ENCODE peak calls at places on chromosome 7, in seven cellular contexts. N is CD4-positive, alpha-beta T cell; G is hypothalamus; I is NCI-H345; P is AG09309; W is GM04504; V is activated naive CD4-positive, alpha-beta T cell. R is an unnamed sample.

GRCh38 chr7:25712500-25712899 is 439.5 kb upstream of the NFE2L3 start:
- DNase-seq in W (no peak), V (no peak), N (no peak), G (no peak), I (no peak), P (no peak), R (no peak)

GRCh38 chr7:104625956-104626355 is 297.6 kb downstream of the LHFPL3 start:
- DNase-seq in N (no peak), G (no peak), W (no peak), I (no peak), P (no peak), V (no peak), R (no peak)

GRCh38 chr7:111752022-111752582 is 189.8 kb upstream of the IMMP2L start:
- DNase-seq in W (no peak), I (peak; percentile 56), P (no peak), G (peak; percentile 58), V (peak; percentile 2), N (peak; percentile 12), R (no peak)

GRCh38 chr7:1853619-1854520 is 183.8 kb downstream of the ELFN1 start:
- DNase-seq in P (no peak), V (no peak), G (no peak), W (no peak), I (no peak), N (no peak), R (no peak)

GRCh38 chr7:36315309-36315948 is 74.2 kb upstream of the ANLN start:
- DNase-seq in W (no peak), N (no peak), P (no peak), G (no peak), I (no peak), V (no peak), R (no peak)

GRCh38 chr7:117790251-117790650 is 83.0 kb downstream of the CTTNBP2 start:
- DNase-seq in W (no peak), P (no peak), G (no peak), V (no peak), I (no peak), N (no peak), R (no peak)

GRCh38 chr7:44046321-44047061 is 2.0 kb downstream of the DBNL start:
- DNase-seq in G (no peak), V (no peak), W (no peak), N (no peak), I (no peak), P (no peak), R (no peak)

GRCh38 chr7:121537031-121537430 is 140.9 kb upstream of the FAM3C start:
- DNase-seq in P (no peak), I (no peak), V (no peak), W (no peak), G (no peak), N (no peak), R (no peak)

GRCh38 chr7:2200584-2200980 is 32.2 kb downstream of the MAD1L1 start:
- DNase-seq in V (no peak), G (no peak), I (no peak), N (no peak), P (no peak), W (no peak), R (no peak)

GRCh38 chr7:114885836-114886235 is 36.1 kb upstream of the MDFIC start:
- DNase-seq in V (no peak), W (no peak), N (no peak), I (no peak), P (no peak), G (no peak), R (no peak)

GRCh38 chr7:15757041-15757995 is 70.8 kb upstream of the MEOX2 start:
- DNase-seq in G (no peak), P (peak; percentile 23), I (no peak), V (no peak), N (no peak), W (peak; percentile 72), R (no peak)

GRCh38 chr7:25179771-25180591 is 48.3 kb downstream of the NPVF start:
- DNase-seq in W (peak; percentile 58), G (peak; percentile 89), P (peak; percentile 4), N (peak; percentile 95), I (peak; percentile 90), V (peak; percentile 98), R (peak; percentile 49)

GRCh38 chr7:64795176-64795575 is 948 bp downstream of the ZNF138 start:
- DNase-seq in V (no peak), W (no peak), N (no peak), G (no peak), P (no peak), I (no peak), R (no peak)

GRCh38 chr7:28755255-28755654 is 202.9 kb downstream of the TRIL start:
- DNase-seq in N (no peak), P (peak; percentile 51), I (no peak), V (no peak), W (no peak), G (no peak), R (no peak)

GRCh38 chr7:142891490-142892082 is 6.0 kb upstream of the TRPV6 start:
- DNase-seq in V (no peak), G (no peak), P (no peak), W (no peak), I (no peak), N (no peak), R (no peak)

GRCh38 chr7:132578050-132578370 is 1.7 kb upstream of the PLXNA4 start:
- DNase-seq in I (no peak), W (no peak), G (no peak), V (no peak), P (no peak), N (no peak), R (no peak)

GRCh38 chr7:28135296-28135695 is 45.3 kb downstream of the JAZF1 start:
- DNase-seq in V (no peak), P (no peak), W (no peak), N (no peak), I (no peak), G (no peak), R (no peak)

GRCh38 chr7:73892003-73892975 is 31.3 kb downstream of the TMEM270 start:
- DNase-seq in N (no peak), V (no peak), I (no peak), G (no peak), P (no peak), W (peak; percentile 52), R (no peak)

GRCh38 chr7:113392841-113393540 is 274.6 kb upstream of the SMIM30 start:
- DNase-seq in W (no peak), G (no peak), I (no peak), P (no peak), V (no peak), N (no peak), R (no peak)

GRCh38 chr7:103966593-103967277 is 22.7 kb downstream of the RELN start:
- DNase-seq in W (no peak), G (no peak), I (no peak), N (no peak), P (no peak), V (no peak), R (no peak)